ENCODE peak calls at places on chromosomes 1 and 21, in ten cellular contexts. One of them, this sample, is unnamed. For H3K36me3, the result is how much of the 10 kb centered on the place peaks cover.

GRCh38 chr1:203169770-203170520 is 5.7 kb downstream of the MYBPH start:
- DNase-seq in psoas muscle: no peak
- DNase-seq in GM23338: no peak
- DNase-seq in lung: no peak
- DNase-seq in H1: no peak
- DNase-seq in K562: no peak
- DNase-seq in prostate gland: no peak
- DNase-seq in esophagus squamous epithelium: no peak
- DNase-seq in body of pancreas: no peak
- DNase-seq in mammary epithelial cell: no peak
- DNase-seq in this sample: no peak

GRCh38 chr1:185046639-185047038 is 1.3 kb downstream of the RNF2 start:
- DNase-seq in psoas muscle: no peak
- DNase-seq in GM23338: no peak
- DNase-seq in lung: no peak
- DNase-seq in H1: no peak
- DNase-seq in K562: no peak
- DNase-seq in prostate gland: no peak
- DNase-seq in esophagus squamous epithelium: no peak
- DNase-seq in body of pancreas: no peak
- DNase-seq in mammary epithelial cell: no peak
- DNase-seq in this sample: no peak

GRCh38 chr1:81974883-81975555 is 174.3 kb downstream of the ADGRL2 start:
- DNase-seq in psoas muscle: no peak
- DNase-seq in GM23338: peak
- DNase-seq in lung: no peak
- DNase-seq in H1: no peak
- DNase-seq in K562: no peak
- DNase-seq in prostate gland: no peak
- DNase-seq in esophagus squamous epithelium: no peak
- DNase-seq in body of pancreas: peak
- DNase-seq in mammary epithelial cell: no peak
- DNase-seq in this sample: no peak

GRCh38 chr1:40076895-40077312 is 20.1 kb downstream of the PPT1 start:
- DNase-seq in psoas muscle: no peak
- DNase-seq in GM23338: no peak
- DNase-seq in lung: no peak
- DNase-seq in H1: no peak
- DNase-seq in K562: peak
- DNase-seq in prostate gland: no peak
- DNase-seq in esophagus squamous epithelium: no peak
- DNase-seq in body of pancreas: no peak
- DNase-seq in mammary epithelial cell: peak
- DNase-seq in this sample: no peak

GRCh38 chr1:78069784-78070183 is 24.0 kb downstream of the GIPC2 start:
- DNase-seq in psoas muscle: no peak
- DNase-seq in GM23338: no peak
- DNase-seq in lung: no peak
- DNase-seq in H1: no peak
- DNase-seq in K562: no peak
- DNase-seq in prostate gland: no peak
- DNase-seq in esophagus squamous epithelium: no peak
- DNase-seq in body of pancreas: no peak
- DNase-seq in mammary epithelial cell: peak
- DNase-seq in this sample: no peak

GRCh38 chr21:43188712-43189151 is 19.9 kb downstream of the CRYAA start:
- DNase-seq in psoas muscle: no peak
- DNase-seq in GM23338: no peak
- DNase-seq in lung: no peak
- DNase-seq in H1: no peak
- DNase-seq in K562: no peak
- DNase-seq in prostate gland: peak
- DNase-seq in esophagus squamous epithelium: no peak
- DNase-seq in body of pancreas: peak
- DNase-seq in mammary epithelial cell: no peak
- DNase-seq in this sample: no peak

GRCh38 chr1:162177126-162177525 is 107.6 kb downstream of the NOS1AP start:
- DNase-seq in psoas muscle: no peak
- DNase-seq in GM23338: no peak
- DNase-seq in lung: no peak
- DNase-seq in H1: no peak
- DNase-seq in K562: no peak
- DNase-seq in prostate gland: no peak
- DNase-seq in esophagus squamous epithelium: no peak
- DNase-seq in body of pancreas: no peak
- DNase-seq in mammary epithelial cell: peak
- DNase-seq in this sample: no peak

GRCh38 chr1:100759188-100759587 is 39.6 kb downstream of the VCAM1 start:
- DNase-seq in psoas muscle: no peak
- DNase-seq in GM23338: no peak
- DNase-seq in lung: no peak
- DNase-seq in H1: no peak
- DNase-seq in K562: peak
- DNase-seq in prostate gland: no peak
- DNase-seq in esophagus squamous epithelium: no peak
- DNase-seq in body of pancreas: no peak
- DNase-seq in mammary epithelial cell: no peak
- DNase-seq in this sample: no peak

GRCh38 chr1:27527857-27528700 is 38.1 kb upstream of the WASF2 start:
- DNase-seq in psoas muscle: no peak
- DNase-seq in GM23338: peak
- DNase-seq in lung: peak
- DNase-seq in H1: no peak
- DNase-seq in K562: no peak
- DNase-seq in prostate gland: peak
- DNase-seq in esophagus squamous epithelium: no peak
- DNase-seq in body of pancreas: peak
- DNase-seq in mammary epithelial cell: peak
- DNase-seq in this sample: no peak

GRCh38 chr1:179754031-179754624 is 11.0 kb downstream of the FAM163A start:
- DNase-seq in psoas muscle: no peak
- DNase-seq in GM23338: no peak
- DNase-seq in lung: no peak
- DNase-seq in H1: no peak
- DNase-seq in K562: no peak
- DNase-seq in prostate gland: no peak
- DNase-seq in esophagus squamous epithelium: no peak
- DNase-seq in body of pancreas: no peak
- DNase-seq in mammary epithelial cell: peak
- DNase-seq in this sample: no peak

GRCh38 chr21:43609501-43610340 is 49.6 kb downstream of the HSF2BP start:
- DNase-seq in psoas muscle: no peak
- DNase-seq in GM23338: no peak
- DNase-seq in lung: peak
- DNase-seq in H1: no peak
- DNase-seq in K562: no peak
- DNase-seq in prostate gland: peak
- DNase-seq in esophagus squamous epithelium: no peak
- DNase-seq in body of pancreas: peak
- DNase-seq in mammary epithelial cell: peak
- DNase-seq in this sample: peak

GRCh38 chr21:42003051-42003461 is 7.1 kb downstream of the ZBTB21 start:
- DNase-seq in psoas muscle: no peak
- DNase-seq in GM23338: no peak
- DNase-seq in lung: no peak
- DNase-seq in H1: no peak
- DNase-seq in K562: no peak
- DNase-seq in prostate gland: no peak
- DNase-seq in esophagus squamous epithelium: no peak
- DNase-seq in body of pancreas: no peak
- DNase-seq in mammary epithelial cell: peak
- DNase-seq in this sample: no peak

GRCh38 chr1:77036560-77036959 is 169.3 kb downstream of the ST6GALNAC5 start:
- DNase-seq in psoas muscle: no peak
- DNase-seq in GM23338: peak
- DNase-seq in lung: no peak
- DNase-seq in H1: no peak
- DNase-seq in K562: no peak
- DNase-seq in prostate gland: no peak
- DNase-seq in esophagus squamous epithelium: no peak
- DNase-seq in body of pancreas: no peak
- DNase-seq in mammary epithelial cell: peak
- DNase-seq in this sample: no peak

GRCh38 chr1:161071886-161072371 is 2.2 kb upstream of the ARHGAP30 start:
- DNase-seq in psoas muscle: peak
- DNase-seq in GM23338: peak
- DNase-seq in lung: peak
- DNase-seq in H1: peak
- DNase-seq in K562: peak
- DNase-seq in prostate gland: peak
- DNase-seq in esophagus squamous epithelium: no peak
- DNase-seq in body of pancreas: peak
- DNase-seq in mammary epithelial cell: no peak
- DNase-seq in this sample: no peak

GRCh38 chr1:33443067-33443704 is 12.3 kb upstream of the PHC2 start:
- DNase-seq in psoas muscle: no peak
- DNase-seq in GM23338: no peak
- DNase-seq in lung: no peak
- DNase-seq in H1: no peak
- DNase-seq in K562: no peak
- DNase-seq in prostate gland: no peak
- DNase-seq in esophagus squamous epithelium: no peak
- DNase-seq in body of pancreas: no peak
- DNase-seq in mammary epithelial cell: no peak
- DNase-seq in this sample: no peak

GRCh38 chr21:42343556-42343955 is 7.2 kb downstream of the TFF2 start:
- DNase-seq in psoas muscle: no peak
- DNase-seq in GM23338: no peak
- DNase-seq in lung: no peak
- DNase-seq in H1: no peak
- DNase-seq in K562: no peak
- DNase-seq in prostate gland: no peak
- DNase-seq in esophagus squamous epithelium: no peak
- DNase-seq in body of pancreas: no peak
- DNase-seq in mammary epithelial cell: no peak
- DNase-seq in this sample: no peak

DNA sequence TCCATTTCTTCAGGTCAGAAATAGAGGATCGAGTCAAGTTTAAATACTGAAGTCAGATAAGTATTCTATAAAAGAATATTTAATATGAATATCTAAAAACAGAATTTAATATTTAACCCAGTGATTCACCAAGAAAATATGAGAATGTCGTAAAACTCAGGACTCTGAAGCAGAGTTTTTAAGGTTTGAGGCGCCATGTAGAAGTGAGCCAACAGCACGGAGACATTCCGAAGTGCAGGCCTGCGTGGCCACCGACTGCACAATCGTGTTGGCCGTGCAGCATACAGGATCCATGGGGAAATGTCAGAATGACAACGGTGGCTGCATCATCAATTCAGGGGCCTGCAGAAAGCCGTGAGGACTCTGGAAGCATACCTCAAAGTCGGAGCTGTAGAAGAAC is 23.4 kb downstream of the MRAP start:
- DNase-seq in psoas muscle: no peak
- DNase-seq in GM23338: no peak
- DNase-seq in lung: no peak
- DNase-seq in H1: no peak
- DNase-seq in K562: no peak
- DNase-seq in prostate gland: no peak
- DNase-seq in esophagus squamous epithelium: no peak
- DNase-seq in body of pancreas: no peak
- DNase-seq in mammary epithelial cell: no peak
- DNase-seq in this sample: no peak
- H3K36me3 ChIP-seq in psoas muscle: half or more
- H3K36me3 ChIP-seq in GM23338: half or more
- H3K36me3 ChIP-seq in lung: half or more
- H3K36me3 ChIP-seq in H1: half or more
- H3K36me3 ChIP-seq in K562: half or more
- H3K36me3 ChIP-seq in prostate gland: under half
- H3K36me3 ChIP-seq in esophagus squamous epithelium: half or more
- H3K36me3 ChIP-seq in body of pancreas: half or more
- H3K36me3 ChIP-seq in mammary epithelial cell: half or more
- H3K36me3 ChIP-seq in this sample: under half

DNA sequence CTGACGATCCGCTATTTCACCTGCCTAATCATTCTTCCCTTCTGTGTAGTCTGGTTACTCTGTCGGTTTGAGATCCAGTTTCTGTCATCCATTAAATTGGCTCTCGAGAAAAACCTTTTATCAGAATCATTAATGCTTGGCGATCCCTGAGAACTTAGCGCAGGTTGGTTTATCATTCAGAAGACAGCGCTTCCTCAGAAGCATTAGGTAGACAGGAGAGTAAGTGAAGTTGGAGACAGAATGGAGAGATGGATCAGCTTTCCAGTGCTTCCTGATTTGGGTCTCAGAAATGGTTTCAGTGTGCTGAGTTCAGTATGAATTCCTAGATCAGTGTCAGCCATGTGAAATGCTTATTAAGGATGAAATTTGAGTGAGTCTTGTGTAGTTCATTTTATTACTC is 1.3 kb downstream of the USP1 start:
- DNase-seq in psoas muscle: no peak
- DNase-seq in GM23338: peak
- DNase-seq in lung: no peak
- DNase-seq in H1: no peak
- DNase-seq in K562: no peak
- DNase-seq in prostate gland: no peak
- DNase-seq in esophagus squamous epithelium: no peak
- DNase-seq in body of pancreas: no peak
- DNase-seq in mammary epithelial cell: peak
- DNase-seq in this sample: no peak
- H3K4me3 ChIP-seq in psoas muscle: peak
- H3K4me3 ChIP-seq in GM23338: peak
- H3K4me3 ChIP-seq in lung: no peak
- H3K4me3 ChIP-seq in H1: peak
- H3K4me3 ChIP-seq in K562: peak
- H3K4me3 ChIP-seq in prostate gland: peak
- H3K4me3 ChIP-seq in esophagus squamous epithelium: peak
- H3K4me3 ChIP-seq in body of pancreas: no peak
- H3K4me3 ChIP-seq in mammary epithelial cell: peak
- H3K4me3 ChIP-seq in this sample: peak

GRCh38 chr1:156797212-156797871 is 19.3 kb downstream of the SH2D2A start:
- DNase-seq in psoas muscle: no peak
- DNase-seq in GM23338: peak
- DNase-seq in lung: no peak
- DNase-seq in H1: no peak
- DNase-seq in K562: peak
- DNase-seq in prostate gland: peak
- DNase-seq in esophagus squamous epithelium: no peak
- DNase-seq in body of pancreas: peak
- DNase-seq in mammary epithelial cell: peak
- DNase-seq in this sample: no peak
- TF ChIP-seq CTCF in psoas muscle: peak
- TF ChIP-seq CTCF in GM23338: peak
- TF ChIP-seq CTCF in lung: peak
- TF ChIP-seq CTCF in H1: no peak
- TF ChIP-seq CTCF in K562: peak
- TF ChIP-seq CTCF in prostate gland: peak
- TF ChIP-seq CTCF in esophagus squamous epithelium: peak
- TF ChIP-seq CTCF in body of pancreas: peak
- TF ChIP-seq CTCF in mammary epithelial cell: peak
- TF ChIP-seq CTCF in this sample: peak

DNA sequence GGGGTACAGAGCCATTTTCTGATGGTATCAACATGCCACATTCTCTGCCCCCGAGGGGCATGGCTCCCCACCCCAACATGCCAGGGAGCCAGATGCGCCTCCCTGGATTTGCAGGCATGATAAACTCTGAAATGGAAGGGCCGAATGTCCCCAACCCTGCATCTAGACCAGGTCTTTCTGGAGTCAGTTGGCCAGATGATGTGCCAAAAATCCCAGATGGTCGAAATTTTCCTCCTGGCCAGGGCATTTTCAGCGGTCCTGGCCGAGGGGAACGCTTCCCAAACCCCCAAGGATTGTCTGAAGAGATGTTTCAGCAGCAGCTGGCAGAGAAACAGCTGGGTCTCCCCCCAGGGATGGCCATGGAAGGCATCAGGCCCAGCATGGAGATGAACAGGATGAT is 50.6 kb downstream of the ACP6 start:
- DNase-seq in psoas muscle: no peak
- DNase-seq in GM23338: no peak
- DNase-seq in lung: no peak
- DNase-seq in H1: no peak
- DNase-seq in K562: no peak
- DNase-seq in prostate gland: no peak
- DNase-seq in esophagus squamous epithelium: no peak
- DNase-seq in body of pancreas: no peak
- DNase-seq in mammary epithelial cell: no peak
- DNase-seq in this sample: no peak
- H3K36me3 ChIP-seq in psoas muscle: half or more
- H3K36me3 ChIP-seq in GM23338: under half
- H3K36me3 ChIP-seq in lung: under half
- H3K36me3 ChIP-seq in H1: under half
- H3K36me3 ChIP-seq in K562: under half
- H3K36me3 ChIP-seq in prostate gland: under half
- H3K36me3 ChIP-seq in esophagus squamous epithelium: half or more
- H3K36me3 ChIP-seq in body of pancreas: under half
- H3K36me3 ChIP-seq in mammary epithelial cell: under half
- H3K36me3 ChIP-seq in this sample: under half